ENCODE peak calls at places on chromosome 22, in eight cellular contexts. M is NB4, J is psoas muscle, S is AG10803, W is suprapubic skin, H is Peyer's patch, R is cardiac fibroblast, U is SK-N-SH. X is an unnamed sample.

GRCh38 chr22:44707752-44708151 is 5.7 kb downstream of the PRR5 start:
- DNase-seq in M (no peak), J (no peak), S (peak), W (no peak), H (no peak), R (no peak), U (no peak), X (no peak)

GRCh38 chr22:25637032-25637431 is 72.6 kb downstream of the GRK3 start:
- DNase-seq in M (no peak), J (no peak), S (no peak), W (no peak), H (no peak), R (no peak), U (no peak), X (no peak)

GRCh38 chr22:17990167-17990566 is 34.2 kb downstream of the MICAL3 start:
- DNase-seq in M (no peak), J (no peak), S (no peak), W (no peak), H (no peak), R (no peak), U (no peak), X (peak)

GRCh38 chr22:43081968-43082367 is 7.2 kb downstream of the TTLL1 start:
- DNase-seq in M (no peak), J (no peak), S (no peak), W (no peak), H (no peak), R (peak), U (no peak), X (no peak)

GRCh38 chr22:45225732-45226560 is 14.7 kb downstream of the KIAA0930 start:
- DNase-seq in M (peak), J (peak), S (peak), W (no peak), H (peak), R (peak), U (no peak), X (peak)

GRCh38 chr22:31083923-31084810 is 3.0 kb downstream of the SMTN start:
- DNase-seq in M (peak), J (no peak), S (no peak), W (no peak), H (no peak), R (no peak), U (peak), X (no peak)

GRCh38 chr22:50507421-50507990 is at the start of gene LMF2:
- DNase-seq in M (peak), J (peak), S (no peak), W (peak), H (peak), R (no peak), U (peak), X (no peak)

GRCh38 chr22:25942989-25943411 is 201.0 kb downstream of the MYO18B start:
- DNase-seq in M (no peak), J (peak), S (no peak), W (no peak), H (no peak), R (no peak), U (peak), X (no peak)

GRCh38 chr22:17795661-17796548 is 21.6 kb upstream of the BID start:
- DNase-seq in M (no peak), J (no peak), S (no peak), W (no peak), H (no peak), R (no peak), U (no peak), X (no peak)

GRCh38 chr22:39471421-39472141 is 14.8 kb downstream of the MGAT3 start:
- DNase-seq in M (peak), J (no peak), S (peak), W (no peak), H (peak), R (peak), U (no peak), X (peak)

DNA sequence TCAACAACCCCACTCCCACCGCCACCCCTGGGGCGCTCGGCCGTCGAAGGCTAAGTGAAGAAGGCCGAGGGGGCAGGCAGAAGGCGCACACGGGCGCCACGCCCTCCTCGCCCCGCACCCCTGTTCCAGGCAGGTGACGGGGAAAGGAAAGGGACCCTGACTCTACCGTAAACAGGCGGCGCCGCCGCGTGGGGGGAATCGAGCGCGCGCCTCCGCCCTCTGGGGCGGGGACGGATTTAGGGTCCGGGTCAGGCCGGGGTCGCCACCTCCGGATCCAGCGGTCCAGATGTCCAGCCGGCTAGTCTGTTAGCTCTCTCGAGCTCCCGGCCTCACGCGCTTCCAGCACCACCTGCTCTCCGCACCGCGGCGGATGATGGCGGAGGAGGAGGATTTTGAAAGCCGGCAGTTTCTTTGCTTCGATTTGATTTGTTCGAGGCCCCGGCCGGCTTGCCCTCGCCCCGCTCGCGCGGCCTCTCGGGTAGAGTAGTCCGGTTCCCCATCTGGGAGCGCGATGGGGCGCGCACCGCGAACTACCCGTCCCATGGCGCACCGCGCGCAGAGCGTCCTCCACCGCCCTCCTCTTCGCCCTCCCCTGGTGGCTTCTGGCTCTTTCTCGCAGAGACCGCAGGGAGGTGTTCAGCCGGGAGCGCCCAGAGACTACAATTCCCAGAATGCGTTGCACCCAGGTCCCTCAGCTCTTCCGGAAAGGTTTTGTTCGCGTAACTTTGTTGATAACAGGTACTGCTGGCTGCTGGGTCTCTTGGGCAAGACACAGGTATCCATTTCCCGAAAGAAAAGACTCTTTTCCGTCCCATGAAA is at the start of gene RANGAP1:
- DNase-seq in M (peak), J (peak), S (peak), W (peak), H (peak), R (peak), U (peak), X (peak)
- TF ChIP-seq CTCF in M (no peak), J (peak), S (peak), W (no peak), H (peak), R (peak), U (no peak), X (peak)

DNA sequence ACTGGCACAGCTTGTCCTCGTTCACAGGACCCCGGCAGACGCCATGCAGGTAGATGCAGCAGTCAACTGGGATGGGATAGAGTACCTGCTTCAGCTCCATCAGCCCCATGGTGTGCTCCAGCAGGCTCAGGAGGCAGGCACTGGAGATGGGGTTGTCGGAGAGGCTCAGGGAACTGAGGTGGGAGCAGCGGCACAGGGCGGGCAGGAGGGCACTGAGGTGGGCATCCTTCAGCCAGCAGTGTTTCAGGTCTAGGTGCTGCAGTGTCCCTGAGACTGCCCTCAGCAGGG is 8.7 kb upstream of the TOP3B start:
- DNase-seq in M (no peak), J (no peak), S (no peak), W (no peak), H (no peak), R (no peak), U (no peak), X (no peak)
- H3K4me3 ChIP-seq in M (no peak), J (no peak), S (no peak), W (no peak), H (no peak), R (no peak), U (no peak), X (no peak)

GRCh38 chr22:19957445-19957844 is 15.8 kb upstream of the TXNRD2 start:
- DNase-seq in M (no peak), J (no peak), S (no peak), W (no peak), H (no peak), R (no peak), U (peak), X (no peak)
- TF ChIP-seq CTCF in M (peak), J (peak), S (no peak), W (no peak), H (no peak), R (no peak), U (no peak), X (peak)

GRCh38 chr22:40491990-40492631 is 121.7 kb downstream of the SGSM3 start:
- DNase-seq in M (peak), J (no peak), S (peak), W (no peak), H (no peak), R (peak), U (no peak), X (peak)
- H3K4me3 ChIP-seq in M (no peak), J (peak), S (no peak), W (no peak), H (no peak), R (no peak), U (no peak), X (no peak)